ENCODE peak calls at places on chromosomes 13 and 19, in six cellular contexts. C, B, L, Z, K and W are unnamed samples.
A peak's percentile ranks its signal among the peaks of the same experiment; 100 is the strongest.

GRCh38 chr19:6026390-6026897 is 48.5 kb upstream of the RANBP3 start:
- DNase-seq in C (peak; percentile 3), B (no peak), L (no peak), Z (peak; percentile 33), K (no peak), W (peak; percentile 7)

GRCh38 chr13:18951412-18951811 is 230.2 kb downstream of the TUBA3C start:
- DNase-seq in C (no peak), B (no peak), L (no peak), Z (no peak), K (no peak), W (peak; percentile 57)

GRCh38 chr13:32446778-32447465 is 19.0 kb upstream of the N4BP2L1 start:
- DNase-seq in C (no peak), B (no peak), L (no peak), Z (no peak), K (no peak), W (no peak)

GRCh38 chr19:29683009-29683408 is 17.7 kb downstream of the PLEKHF1 start:
- DNase-seq in C (no peak), B (no peak), L (no peak), Z (no peak), K (no peak), W (no peak)

GRCh38 chr19:18898533-18899408 is 2.8 kb upstream of the CERS1 start:
- DNase-seq in C (no peak), B (no peak), L (no peak), Z (peak; percentile 74), K (no peak), W (peak; percentile 63)

GRCh38 chr13:49053899-49054298 is 78.2 kb downstream of the FNDC3A start:
- DNase-seq in C (no peak), B (no peak), L (no peak), Z (no peak), K (no peak), W (no peak)

GRCh38 chr13:29428310-29428991 is 167.0 kb downstream of the SLC7A1 start:
- DNase-seq in C (peak; percentile 81), B (no peak), L (no peak), Z (peak; percentile 78), K (no peak), W (no peak)

GRCh38 chr13:85693889-85694511 is 105.2 kb downstream of the SLITRK6 start:
- DNase-seq in C (no peak), B (no peak), L (no peak), Z (no peak), K (no peak), W (no peak)

GRCh38 chr13:74243637-74244526 is 109.7 kb upstream of the KLF12 start:
- DNase-seq in C (no peak), B (no peak), L (no peak), Z (no peak), K (no peak), W (no peak)

GRCh38 chr19:19538077-19538764 is at the start of gene CILP2:
- DNase-seq in C (peak; percentile 73), B (no peak), L (no peak), Z (peak; percentile 86), K (no peak), W (peak; percentile 84)

GRCh38 chr13:23750383-23751121 is 138.6 kb downstream of the MIPEP start:
- DNase-seq in C (no peak), B (no peak), L (no peak), Z (no peak), K (no peak), W (no peak)

GRCh38 chr19:13849991-13850909 is 26.7 kb upstream of the NANOS3 start:
- DNase-seq in C (peak; percentile 94), B (no peak), L (peak; percentile 67), Z (peak; percentile 95), K (no peak), W (peak; percentile 94)

GRCh38 chr13:63124863-63125262 is 1709.2 kb upstream of the PCDH20 start:
- DNase-seq in C (no peak), B (no peak), L (no peak), Z (no peak), K (no peak), W (no peak)

GRCh38 chr19:35509018-35509652 is 4.3 kb downstream of the DMKN start:
- DNase-seq in C (no peak), B (no peak), L (no peak), Z (no peak), K (no peak), W (peak; percentile 86)

GRCh38 chr19:29378543-29379105 is 147.2 kb upstream of the VSTM2B start:
- DNase-seq in C (no peak), B (no peak), L (no peak), Z (no peak), K (no peak), W (no peak)

GRCh38 chr19:1469936-1470863 is 8.8 kb downstream of the C19orf25 start:
- DNase-seq in C (peak; percentile 68), B (no peak), L (peak; percentile 54), Z (no peak), K (peak; percentile 35), W (peak; percentile 81)

GRCh38 chr13:73158851-73159250 is 100.0 kb downstream of the KLF5 start:
- DNase-seq in C (no peak), B (no peak), L (no peak), Z (no peak), K (no peak), W (no peak)

GRCh38 chr13:99062593-99062992 is 84.7 kb upstream of the DOCK9 start:
- DNase-seq in C (no peak), B (no peak), L (no peak), Z (peak; percentile 80), K (no peak), W (peak; percentile 83)

GRCh38 chr19:55308281-55308680 is 16.9 kb downstream of the TMEM150B start:
- DNase-seq in C (no peak), B (no peak), L (no peak), Z (no peak), K (no peak), W (no peak)

GRCh38 chr13:74070065-74070464 is 64.1 kb downstream of the KLF12 start:
- DNase-seq in C (no peak), B (no peak), L (no peak), Z (no peak), K (no peak), W (no peak)

GRCh38 chr19:15223649-15224371 is 8.4 kb downstream of the EPHX3 start:
- DNase-seq in C (peak; percentile 41), B (no peak), L (no peak), Z (no peak), K (no peak), W (no peak)

GRCh38 chr19:6828306-6828697 is 55.8 kb downstream of the VAV1 start:
- DNase-seq in C (no peak), B (no peak), L (no peak), Z (no peak), K (no peak), W (no peak)